ENCODE peak calls at places on chromosomes 16 and 17, in six cellular contexts. L is HCT116, E is MM.1S, G is mammary epithelial cell, M is hepatocyte, O is neural progenitor cell. V is an unnamed sample.

GRCh38 chr16:62149646-62150045 is 113.4 kb upstream of the CDH8 start:
- DNase-seq in L (no peak), E (no peak), G (peak), M (no peak), O (no peak), V (no peak)

GRCh38 chr16:27720731-27721547 is 171.0 kb downstream of the KATNIP start:
- DNase-seq in L (no peak), E (no peak), G (no peak), M (no peak), O (peak), V (no peak)

GRCh38 chr17:48528153-48528912 is 2.5 kb downstream of the HOXB1 start:
- DNase-seq in L (no peak), E (no peak), G (no peak), M (no peak), O (peak), V (no peak)

GRCh38 chr16:85321856-85322271 is 209.6 kb upstream of the CIBAR2 start:
- DNase-seq in L (no peak), E (no peak), G (no peak), M (no peak), O (no peak), V (no peak)

GRCh38 chr16:89422905-89423630 is 67.3 kb downstream of the ANKRD11 start:
- DNase-seq in L (no peak), E (peak), G (peak), M (peak), O (no peak), V (no peak)

GRCh38 chr16:82983390-82983789 is 356.6 kb downstream of the CDH13 start:
- DNase-seq in L (no peak), E (no peak), G (no peak), M (no peak), O (no peak), V (no peak)

GRCh38 chr17:28972437-28972836 is 21.1 kb upstream of the PHF12 start:
- DNase-seq in L (no peak), E (no peak), G (no peak), M (no peak), O (no peak), V (no peak)

GRCh38 chr16:89408315-89408714 is 82.0 kb downstream of the ANKRD11 start:
- DNase-seq in L (no peak), E (no peak), G (no peak), M (no peak), O (no peak), V (no peak)

GRCh38 chr16:57801856-57802634 is at the start of gene KIFC3:
- DNase-seq in L (no peak), E (peak), G (peak), M (peak), O (peak), V (peak)

GRCh38 chr17:64682261-64683181 is 20.4 kb upstream of the SMURF2 start:
- DNase-seq in L (no peak), E (no peak), G (no peak), M (no peak), O (no peak), V (no peak)

GRCh38 chr17:76635659-76636360 is 7.7 kb downstream of the ST6GALNAC1 start:
- DNase-seq in L (no peak), E (no peak), G (no peak), M (no peak), O (no peak), V (no peak)

GRCh38 chr17:72456026-72456569 is 335.3 kb downstream of the SOX9 start:
- DNase-seq in L (peak), E (no peak), G (peak), M (peak), O (no peak), V (no peak)

GRCh38 chr17:61387511-61388305 is 11.9 kb upstream of the TBX2 start:
- DNase-seq in L (no peak), E (no peak), G (no peak), M (no peak), O (no peak), V (no peak)

GRCh38 chr17:61391595-61392291 is 7.9 kb upstream of the TBX2 start:
- DNase-seq in L (no peak), E (no peak), G (no peak), M (no peak), O (no peak), V (no peak)

GRCh38 chr17:61388561-61389356 is 10.9 kb upstream of the TBX2 start:
- DNase-seq in L (no peak), E (no peak), G (no peak), M (no peak), O (no peak), V (no peak)

GRCh38 chr17:61390479-61390791 is 9.2 kb upstream of the TBX2 start:
- DNase-seq in L (no peak), E (no peak), G (no peak), M (no peak), O (no peak), V (no peak)

DNA sequence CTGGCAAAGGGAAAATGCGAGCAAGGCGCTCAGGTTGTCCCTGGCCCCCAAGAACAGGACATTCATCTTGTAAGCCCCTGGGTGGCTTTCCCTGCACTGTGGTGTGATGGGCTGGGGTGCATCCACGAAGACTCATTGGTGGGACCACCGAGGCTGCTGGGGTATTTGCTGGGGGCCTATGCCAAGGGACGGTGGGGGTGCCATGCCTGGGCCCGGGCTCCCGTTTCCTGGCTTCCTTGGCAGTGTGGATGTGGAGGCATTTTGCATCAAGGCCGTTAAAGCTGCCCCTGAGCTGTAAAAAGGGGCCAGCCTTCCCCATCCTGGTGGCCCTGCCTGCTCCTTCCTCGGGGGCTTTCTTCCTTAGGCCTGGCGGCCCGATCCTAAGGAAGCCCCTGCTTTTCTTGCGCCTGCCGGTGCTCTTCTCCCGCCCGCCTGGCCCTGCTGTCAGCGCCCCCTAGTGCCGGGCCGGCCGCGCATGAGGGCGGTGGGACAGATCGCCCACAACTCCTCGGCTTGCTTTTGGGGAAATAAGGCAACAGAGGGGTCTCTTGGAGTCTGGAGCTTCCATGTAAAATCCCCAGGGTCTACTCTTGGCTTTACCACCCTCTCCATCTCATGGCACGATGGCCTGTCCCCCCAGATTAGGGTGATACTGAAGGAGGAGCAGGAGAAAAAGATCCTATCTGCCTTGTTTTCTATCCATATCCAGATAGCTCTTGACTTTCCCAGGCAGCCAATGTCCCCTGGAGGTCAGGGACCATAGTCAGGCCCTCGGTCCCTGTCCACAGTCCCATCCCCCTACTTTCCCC is 9.8 kb upstream of the TBX2 start:
- DNase-seq in L (no peak), E (peak), G (no peak), M (peak), O (peak), V (peak)
- TF ChIP-seq CTCF in L (peak), E (peak), G (peak), M (peak), O (peak), V (peak)

GRCh38 chr16:10622036-10622921 is 41.9 kb upstream of the EMP2 start:
- DNase-seq in L (no peak), E (no peak), G (no peak), M (peak), O (peak), V (no peak)
- H2AFZ ChIP-seq in L (no peak), E (no peak), G (no peak), M (no peak), O (no peak), V (no peak)

DNA sequence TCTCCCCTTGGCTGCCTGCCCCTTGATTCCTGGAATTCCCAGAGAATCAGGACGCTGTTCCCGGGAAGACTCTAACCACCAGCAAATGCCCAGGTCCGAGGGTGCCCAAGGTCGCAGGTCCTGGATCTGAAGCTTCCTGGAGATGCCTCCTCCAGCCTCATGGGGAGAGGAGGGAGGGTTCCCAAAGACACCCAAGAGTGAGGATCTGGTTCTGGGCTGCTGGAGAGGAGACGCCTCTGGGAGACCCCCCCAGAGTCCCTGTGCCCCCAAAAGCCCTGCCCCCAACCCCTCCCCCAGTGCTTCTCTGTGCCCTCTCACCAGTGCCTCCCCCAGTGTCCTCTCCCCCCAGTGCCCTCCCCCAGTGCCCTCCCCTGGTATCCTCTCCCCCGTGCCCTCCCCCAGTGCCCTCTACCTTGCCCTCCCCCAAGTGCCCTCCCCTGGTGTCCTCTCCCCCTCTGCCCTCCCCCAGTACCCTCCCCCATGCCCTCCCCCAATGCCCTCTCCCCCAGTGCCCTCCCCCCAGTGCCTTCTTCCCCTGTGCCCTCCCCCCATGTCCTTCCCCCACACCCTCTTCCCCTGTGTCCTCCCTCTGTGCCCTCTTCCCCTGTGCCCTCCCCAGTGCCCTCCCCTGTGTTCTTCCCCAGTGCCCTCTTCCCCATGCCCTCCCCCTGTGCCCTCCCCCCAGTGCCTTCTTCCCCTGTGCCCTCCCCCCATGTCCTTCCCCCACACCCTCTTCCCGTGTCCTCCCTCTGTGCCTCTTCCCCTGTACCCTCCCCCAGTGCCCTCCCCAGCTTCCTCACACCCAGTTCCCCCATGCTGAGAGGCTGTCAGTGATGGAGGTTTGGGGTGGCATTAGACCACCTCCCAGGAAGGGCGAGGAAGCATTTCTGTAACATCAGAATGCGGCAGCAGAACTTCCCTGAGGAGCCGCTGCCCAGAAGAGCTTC is 6.3 kb upstream of the SECTM1 start:
- DNase-seq in L (no peak), E (no peak), G (no peak), M (no peak), O (no peak), V (no peak)
- H3K27ac ChIP-seq in L (peak), E (no peak), G (no peak), M (peak), O (no peak), V (no peak)

GRCh38 chr16:76854234-76854633 is 336.8 kb upstream of the MON1B start:
- DNase-seq in L (no peak), E (no peak), G (no peak), M (peak), O (no peak), V (peak)
- TF ChIP-seq CTCF in L (peak), E (no peak), G (no peak), M (peak), O (peak), V (peak)

GRCh38 chr17:68198931-68199836 is 48.7 kb upstream of the AMZ2 start:
- DNase-seq in L (no peak), E (no peak), G (peak), M (peak), O (peak), V (no peak)

GRCh38 chr17:68196394-68197090 is 51.3 kb upstream of the AMZ2 start:
- DNase-seq in L (no peak), E (no peak), G (no peak), M (peak), O (peak), V (no peak)

GRCh38 chr17:68197091-68197996 is 50.5 kb upstream of the AMZ2 start:
- DNase-seq in L (no peak), E (no peak), G (no peak), M (peak), O (peak), V (no peak)

GRCh38 chr17:68199837-68200688 is 47.8 kb upstream of the AMZ2 start:
- DNase-seq in L (no peak), E (no peak), G (no peak), M (no peak), O (peak), V (peak)

DNA sequence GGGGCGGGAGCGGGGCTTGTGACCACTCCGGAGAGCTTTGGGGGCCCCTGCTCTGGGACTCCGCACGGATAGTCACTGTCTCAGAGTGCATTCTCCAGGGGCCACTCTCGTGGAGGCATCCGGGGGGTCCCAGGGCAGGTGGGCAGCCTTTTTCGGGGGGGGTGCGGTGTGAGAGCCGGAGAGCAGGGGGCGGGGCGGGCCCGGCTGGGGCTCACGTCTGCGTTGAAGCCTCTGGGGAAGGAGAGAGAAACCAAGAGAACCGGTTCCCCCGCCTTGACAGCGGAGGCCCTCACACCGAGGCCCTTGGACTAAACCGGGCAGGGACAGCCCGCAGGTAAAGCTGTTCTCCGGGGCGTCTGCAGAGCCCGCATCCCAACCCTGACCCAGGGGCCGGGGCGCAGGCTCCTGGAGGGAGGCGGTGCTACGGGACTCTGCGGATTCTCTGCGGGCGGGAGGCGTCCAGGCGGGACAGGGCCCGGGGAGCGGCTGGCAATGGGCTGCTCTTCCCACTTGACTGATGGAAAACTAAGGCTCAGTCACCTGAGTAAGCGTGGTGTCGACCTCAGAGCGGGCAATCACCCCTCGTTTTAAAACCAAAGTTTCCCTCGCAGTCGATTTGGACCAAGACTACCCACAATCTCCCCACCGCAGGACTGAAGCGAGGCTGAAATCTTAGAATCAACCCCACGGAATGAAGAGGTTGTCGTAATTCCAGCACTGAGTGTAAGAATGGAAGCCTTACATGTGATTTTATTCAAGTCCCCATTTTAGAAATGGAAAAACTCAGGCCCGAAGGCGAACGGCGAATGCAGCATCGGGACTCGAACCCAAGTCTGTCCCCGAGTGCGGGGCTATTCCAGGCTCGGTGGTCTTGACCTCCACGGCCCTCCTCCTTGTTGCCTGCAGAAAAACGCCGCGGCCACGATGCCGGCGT is 49.6 kb upstream of the AMZ2 start:
- DNase-seq in L (no peak), E (no peak), G (no peak), M (peak), O (peak), V (no peak)
- H2AFZ ChIP-seq in L (no peak), E (no peak), G (no peak), M (no peak), O (no peak), V (no peak)

DNA sequence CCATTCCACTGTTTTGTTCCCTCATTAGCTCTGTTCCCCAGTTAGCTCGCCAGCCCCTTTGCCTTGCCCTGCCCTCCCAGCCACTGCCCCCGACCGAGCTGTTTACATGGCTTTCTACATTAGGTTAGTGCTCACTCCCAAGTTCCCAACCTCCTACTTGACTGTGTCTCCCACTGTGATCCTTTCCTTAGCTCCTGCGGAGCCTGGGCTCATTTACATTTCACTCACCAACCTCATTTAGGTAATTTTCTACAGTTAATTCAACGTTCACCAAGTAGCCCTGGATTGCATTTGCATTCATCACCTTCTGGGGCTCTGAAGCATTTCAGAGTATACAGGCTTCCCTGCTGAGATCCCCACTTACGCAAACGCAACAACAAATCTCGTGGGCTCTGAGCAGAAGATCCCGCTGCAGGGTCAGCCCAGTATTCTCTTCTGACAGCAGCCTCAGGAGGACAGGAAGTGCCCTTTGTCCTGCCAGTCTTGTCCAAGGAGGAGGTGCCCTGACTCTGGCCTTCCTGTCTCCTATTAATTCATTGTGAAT is 325.8 kb upstream of the CCL2 start:
- DNase-seq in L (no peak), E (no peak), G (no peak), M (no peak), O (peak), V (no peak)
- H3K27ac ChIP-seq in L (no peak), E (no peak), G (no peak), M (no peak), O (no peak), V (no peak)

DNA sequence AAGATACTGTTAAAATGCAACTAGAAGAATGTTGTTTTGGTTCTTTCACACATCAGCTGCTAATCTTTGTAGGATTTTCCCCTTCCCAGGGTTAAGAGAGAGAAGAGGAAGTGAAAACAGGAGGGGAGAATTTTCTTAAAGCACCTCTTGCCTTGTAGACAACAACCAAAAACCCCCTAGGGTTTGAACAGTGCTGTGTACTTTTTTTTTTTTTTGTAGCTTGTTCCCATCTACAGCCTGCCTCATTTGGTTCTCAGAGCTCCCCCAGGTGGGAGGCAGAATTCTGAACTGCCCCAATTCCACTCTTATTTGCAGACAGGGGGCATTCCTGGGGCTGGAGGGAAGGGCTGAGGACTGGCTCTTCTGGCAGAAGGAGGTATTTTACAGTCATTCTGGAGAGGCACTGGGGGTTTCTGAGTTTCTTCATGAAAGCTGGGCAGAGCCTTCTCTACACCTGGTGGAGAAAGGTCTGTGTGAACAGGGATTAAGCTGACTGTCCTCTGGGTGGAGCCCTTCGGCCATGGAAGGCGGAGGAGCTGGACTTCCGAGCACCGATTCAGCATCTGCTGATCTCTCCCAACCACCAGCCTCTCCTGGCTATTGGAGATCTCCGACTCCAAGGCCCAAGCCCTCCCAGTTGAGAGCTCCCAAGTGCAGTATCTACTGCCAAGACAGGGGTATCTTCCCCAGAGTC is 32.2 kb downstream of the SMARCE1 start:
- DNase-seq in L (peak), E (peak), G (peak), M (peak), O (peak), V (peak)
- TF ChIP-seq CTCF in L (peak), E (peak), G (peak), M (peak), O (peak), V (peak)

GRCh38 chr16:64654137-64654652 is 467.7 kb downstream of the CDH11 start:
- DNase-seq in L (no peak), E (no peak), G (no peak), M (no peak), O (no peak), V (no peak)
- H2AFZ ChIP-seq in L (no peak), E (no peak), G (no peak), M (no peak), O (no peak), V (no peak)

DNA sequence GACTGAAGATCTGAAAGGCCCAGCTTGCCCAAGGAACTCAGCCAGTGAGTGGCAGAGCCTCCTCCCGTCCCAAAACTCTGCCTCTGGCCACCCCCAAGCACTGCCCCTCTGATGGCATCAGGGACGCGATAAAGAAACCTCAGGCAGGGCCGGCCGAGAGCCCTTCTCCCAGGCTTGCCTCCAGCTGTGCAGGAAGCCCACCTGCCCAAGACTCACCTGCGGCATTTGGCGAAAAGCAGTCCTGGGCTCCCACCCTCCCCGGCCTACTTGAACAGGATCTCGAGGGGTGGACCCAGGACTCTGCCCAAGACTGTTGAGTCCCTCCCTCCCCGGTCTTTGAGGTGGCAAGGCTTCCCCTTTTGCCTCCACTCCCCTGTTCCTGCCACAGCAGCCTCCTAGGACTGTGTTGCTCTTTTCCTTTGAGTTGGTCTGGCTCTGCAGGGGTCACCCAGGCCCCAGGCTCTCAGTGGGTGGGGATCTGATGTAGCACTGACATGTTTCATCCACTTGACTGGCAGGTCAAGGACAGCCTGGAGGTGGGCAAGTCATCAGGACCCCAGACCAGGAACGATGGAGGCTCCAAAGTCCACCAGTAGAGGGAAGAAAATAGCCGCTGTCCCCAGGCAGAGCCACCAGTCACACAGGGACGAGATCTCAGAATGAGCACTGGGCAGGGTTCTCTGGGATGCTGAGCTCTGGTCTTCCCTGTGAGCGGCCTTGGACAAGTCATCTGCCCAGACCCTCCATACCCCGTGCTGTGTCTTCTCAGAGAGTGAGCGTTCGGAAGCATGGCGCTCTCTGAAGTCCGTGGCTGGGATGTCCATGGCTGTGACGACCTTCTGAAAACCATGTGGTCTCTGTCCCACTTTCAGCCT is 111.1 kb upstream of the TNRC6C start:
- DNase-seq in L (no peak), E (no peak), G (no peak), M (no peak), O (no peak), V (no peak)
- H3K27ac ChIP-seq in L (no peak), E (peak), G (no peak), M (no peak), O (no peak), V (peak)

V was measured in OCI-LY7.